ENCODE peak calls at places on chromosomes 16 and 17, in seven cellular contexts. One of them, this sample, is unnamed.

GRCh38 chr16:89574681-89575246 is 794 bp upstream of the CPNE7 start:
- DNase-seq in GM12864: no peak
- DNase-seq in cardiac fibroblast: peak; percentile 71
- DNase-seq in GM23338: peak; percentile 92
- DNase-seq in BJ: no peak
- DNase-seq in BE2C: peak; percentile 11
- DNase-seq in stomach: peak; percentile 77
- DNase-seq in this sample: peak; percentile 63

GRCh38 chr16:87053016-87053982 is 263.9 kb downstream of the C16orf95 start:
- DNase-seq in GM23338: peak; percentile 68
- DNase-seq in stomach: no peak
- DNase-seq in BE2C: no peak
- DNase-seq in BJ: no peak
- DNase-seq in cardiac fibroblast: no peak
- DNase-seq in GM12864: no peak
- DNase-seq in this sample: no peak

GRCh38 chr16:90028985-90029384 is 9.7 kb upstream of the DBNDD1 start:
- DNase-seq in BE2C: no peak
- DNase-seq in stomach: no peak
- DNase-seq in GM12864: no peak
- DNase-seq in GM23338: no peak
- DNase-seq in cardiac fibroblast: no peak
- DNase-seq in BJ: no peak
- DNase-seq in this sample: no peak

GRCh38 chr17:18004345-18004744 is 31.7 kb downstream of the DRC3 start:
- DNase-seq in GM12864: no peak
- DNase-seq in BE2C: no peak
- DNase-seq in cardiac fibroblast: no peak
- DNase-seq in BJ: no peak
- DNase-seq in stomach: no peak
- DNase-seq in GM23338: no peak
- DNase-seq in this sample: no peak

GRCh38 chr17:46977348-46977747 is 1.7 kb downstream of the RPRML start:
- DNase-seq in GM23338: peak; percentile 97
- DNase-seq in BE2C: peak; percentile 84
- DNase-seq in stomach: peak; percentile 39
- DNase-seq in BJ: no peak
- DNase-seq in GM12864: no peak
- DNase-seq in cardiac fibroblast: no peak
- DNase-seq in this sample: no peak

GRCh38 chr17:77325826-77326581 is 185.2 kb downstream of the SEC14L1 start:
- DNase-seq in cardiac fibroblast: peak; percentile 68
- DNase-seq in GM23338: no peak
- DNase-seq in GM12864: no peak
- DNase-seq in stomach: peak; percentile 25
- DNase-seq in BE2C: no peak
- DNase-seq in BJ: no peak
- DNase-seq in this sample: peak; percentile 29

GRCh38 chr17:48030531-48030930 is 7.1 kb downstream of the COPZ2 start:
- DNase-seq in BE2C: no peak
- DNase-seq in GM23338: no peak
- DNase-seq in stomach: no peak
- DNase-seq in cardiac fibroblast: peak; percentile 36
- DNase-seq in GM12864: no peak
- DNase-seq in BJ: no peak
- DNase-seq in this sample: peak; percentile 56

GRCh38 chr16:28596115-28596630 is 677 bp downstream of the SULT1A2 start:
- DNase-seq in BJ: no peak
- DNase-seq in cardiac fibroblast: no peak
- DNase-seq in GM12864: no peak
- DNase-seq in GM23338: no peak
- DNase-seq in stomach: no peak
- DNase-seq in BE2C: no peak
- DNase-seq in this sample: no peak

GRCh38 chr17:76005263-76006149 is 4.9 kb downstream of the CDK3 start:
- DNase-seq in BE2C: peak; percentile 88
- DNase-seq in GM23338: peak; percentile 95
- DNase-seq in cardiac fibroblast: peak; percentile 77
- DNase-seq in stomach: peak; percentile 86
- DNase-seq in GM12864: no peak
- DNase-seq in BJ: no peak
- DNase-seq in this sample: peak; percentile 55

GRCh38 chr17:12388206-12388605 is 277.5 kb upstream of the MYOCD start:
- DNase-seq in BJ: peak; percentile 52
- DNase-seq in stomach: no peak
- DNase-seq in GM23338: no peak
- DNase-seq in cardiac fibroblast: peak; percentile 57
- DNase-seq in BE2C: no peak
- DNase-seq in GM12864: no peak
- DNase-seq in this sample: peak; percentile 56

GRCh38 chr17:14201595-14201994 is 35.1 kb downstream of the CDRT15 start:
- DNase-seq in cardiac fibroblast: no peak
- DNase-seq in GM12864: no peak
- DNase-seq in BJ: no peak
- DNase-seq in stomach: no peak
- DNase-seq in GM23338: peak; percentile 24
- DNase-seq in BE2C: no peak
- DNase-seq in this sample: no peak

GRCh38 chr17:47819475-47819874 is 2.1 kb downstream of the OSBPL7 start:
- DNase-seq in stomach: no peak
- DNase-seq in GM23338: no peak
- DNase-seq in GM12864: no peak
- DNase-seq in BJ: no peak
- DNase-seq in cardiac fibroblast: no peak
- DNase-seq in BE2C: no peak
- DNase-seq in this sample: no peak

GRCh38 chr17:27569257-27569722 is 61.7 kb upstream of the LGALS9 start:
- DNase-seq in GM12864: no peak
- DNase-seq in BJ: no peak
- DNase-seq in BE2C: peak; percentile 53
- DNase-seq in cardiac fibroblast: peak; percentile 35
- DNase-seq in GM23338: peak; percentile 91
- DNase-seq in stomach: no peak
- DNase-seq in this sample: no peak

GRCh38 chr17:28993013-28993600 is 12.7 kb downstream of the SEZ6 start:
- DNase-seq in cardiac fibroblast: no peak
- DNase-seq in BJ: no peak
- DNase-seq in GM23338: no peak
- DNase-seq in GM12864: no peak
- DNase-seq in stomach: no peak
- DNase-seq in BE2C: no peak
- DNase-seq in this sample: no peak

GRCh38 chr16:50469744-50470301 is 78.4 kb upstream of the NKD1 start:
- DNase-seq in cardiac fibroblast: no peak
- DNase-seq in BJ: no peak
- DNase-seq in GM23338: peak; percentile 49
- DNase-seq in BE2C: no peak
- DNase-seq in GM12864: no peak
- DNase-seq in stomach: no peak
- DNase-seq in this sample: no peak

GRCh38 chr17:34542700-34543336 is 36.6 kb upstream of the TMEM132E start:
- DNase-seq in BE2C: peak; percentile 52
- DNase-seq in stomach: peak; percentile 27
- DNase-seq in cardiac fibroblast: peak; percentile 32
- DNase-seq in GM23338: peak; percentile 66
- DNase-seq in BJ: no peak
- DNase-seq in GM12864: peak; percentile 7
- DNase-seq in this sample: peak; percentile 8
- TF ChIP-seq CTCF in BE2C: peak; percentile 98
- TF ChIP-seq CTCF in stomach: peak; percentile 60
- TF ChIP-seq CTCF in cardiac fibroblast: peak; percentile 84
- TF ChIP-seq CTCF in GM23338: peak; percentile 99
- TF ChIP-seq CTCF in BJ: peak; percentile 82
- TF ChIP-seq CTCF in GM12864: peak; percentile 83
- TF ChIP-seq CTCF in this sample: peak; percentile 78

GRCh38 chr16:56933828-56934598 is 2.1 kb downstream of the HERPUD1 start:
- DNase-seq in BE2C: no peak
- DNase-seq in BJ: no peak
- DNase-seq in cardiac fibroblast: no peak
- DNase-seq in GM23338: no peak
- DNase-seq in GM12864: no peak
- DNase-seq in stomach: no peak
- DNase-seq in this sample: no peak

GRCh38 chr16:56933266-56933619 is 1.3 kb downstream of the HERPUD1 start:
- DNase-seq in stomach: no peak
- DNase-seq in GM12864: no peak
- DNase-seq in cardiac fibroblast: peak; percentile 44
- DNase-seq in BJ: no peak
- DNase-seq in BE2C: no peak
- DNase-seq in GM23338: peak; percentile 33
- DNase-seq in this sample: peak; percentile 63

GRCh38 chr16:56936491-56936890 is 4.5 kb downstream of the HERPUD1 start:
- DNase-seq in BE2C: no peak
- DNase-seq in GM23338: no peak
- DNase-seq in GM12864: no peak
- DNase-seq in stomach: no peak
- DNase-seq in cardiac fibroblast: no peak
- DNase-seq in BJ: no peak
- DNase-seq in this sample: peak; percentile 67

GRCh38 chr16:56936950-56937349 is 5.0 kb downstream of the HERPUD1 start:
- DNase-seq in GM23338: no peak
- DNase-seq in stomach: no peak
- DNase-seq in GM12864: no peak
- DNase-seq in cardiac fibroblast: no peak
- DNase-seq in BE2C: no peak
- DNase-seq in BJ: no peak
- DNase-seq in this sample: no peak

GRCh38 chr16:56935201-56935600 is 3.3 kb downstream of the HERPUD1 start:
- DNase-seq in stomach: no peak
- DNase-seq in GM12864: no peak
- DNase-seq in GM23338: no peak
- DNase-seq in BE2C: no peak
- DNase-seq in BJ: no peak
- DNase-seq in cardiac fibroblast: no peak
- DNase-seq in this sample: no peak
- H3K4me3 ChIP-seq in stomach: peak overlapping the region; percentile 98
- H3K4me3 ChIP-seq in GM12864: peak overlapping the region; percentile 92
- H3K4me3 ChIP-seq in GM23338: no peak overlapping the region
- H3K4me3 ChIP-seq in BE2C: peak overlapping the region; percentile 93
- H3K4me3 ChIP-seq in BJ: peak overlapping the region; percentile 100
- H3K4me3 ChIP-seq in cardiac fibroblast: peak overlapping the region; percentile 96
- H3K4me3 ChIP-seq in this sample: peak overlapping the region; percentile 98

DNA sequence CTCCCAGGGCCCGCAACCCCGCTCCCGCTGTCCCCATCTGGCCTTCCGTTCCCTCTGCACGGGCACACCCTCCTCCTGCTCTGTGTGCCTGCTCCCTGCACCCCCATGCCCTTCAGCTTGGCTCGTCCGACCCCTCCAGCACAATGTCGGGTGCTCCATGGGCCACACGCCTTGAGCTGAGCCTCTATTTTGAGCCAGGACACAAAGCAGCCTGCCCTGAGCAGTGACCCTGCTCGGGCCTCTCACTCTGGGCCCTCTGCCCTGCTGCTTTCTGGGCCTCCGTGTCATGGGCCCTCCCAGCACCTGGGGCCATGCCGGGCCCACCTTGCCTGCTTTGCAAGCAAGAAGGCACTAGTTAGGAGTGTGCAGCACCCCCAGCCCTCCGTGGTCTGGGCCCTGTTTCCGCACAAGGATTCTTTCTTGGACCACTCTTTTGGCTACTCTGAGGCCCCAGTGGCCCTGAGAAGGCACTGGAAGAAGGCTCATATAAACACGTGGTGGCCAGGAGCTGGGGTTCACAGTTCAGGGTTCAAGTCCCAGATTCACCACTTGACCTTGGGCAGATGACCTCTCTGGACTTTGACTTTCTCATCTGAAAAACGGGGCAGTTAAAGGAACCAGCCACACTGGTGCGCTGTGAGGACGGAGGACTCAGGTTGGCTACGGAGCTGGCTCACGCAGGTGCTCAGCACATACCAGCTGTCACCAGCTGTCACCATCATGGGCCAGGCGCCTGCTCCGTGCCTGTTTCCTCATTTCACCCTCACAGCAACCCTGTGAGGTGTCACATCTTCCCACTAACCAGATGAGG is 166.1 kb upstream of the GSE1 start:
- DNase-seq in GM12864: peak; percentile 21
- DNase-seq in stomach: peak; percentile 54
- DNase-seq in cardiac fibroblast: no peak
- DNase-seq in GM23338: no peak
- DNase-seq in BE2C: no peak
- DNase-seq in BJ: no peak
- DNase-seq in this sample: no peak
- TF ChIP-seq CTCF in GM12864: no peak
- TF ChIP-seq CTCF in stomach: no peak
- TF ChIP-seq CTCF in cardiac fibroblast: no peak
- TF ChIP-seq CTCF in GM23338: no peak
- TF ChIP-seq CTCF in BE2C: no peak
- TF ChIP-seq CTCF in BJ: no peak
- TF ChIP-seq CTCF in this sample: no peak

DNA sequence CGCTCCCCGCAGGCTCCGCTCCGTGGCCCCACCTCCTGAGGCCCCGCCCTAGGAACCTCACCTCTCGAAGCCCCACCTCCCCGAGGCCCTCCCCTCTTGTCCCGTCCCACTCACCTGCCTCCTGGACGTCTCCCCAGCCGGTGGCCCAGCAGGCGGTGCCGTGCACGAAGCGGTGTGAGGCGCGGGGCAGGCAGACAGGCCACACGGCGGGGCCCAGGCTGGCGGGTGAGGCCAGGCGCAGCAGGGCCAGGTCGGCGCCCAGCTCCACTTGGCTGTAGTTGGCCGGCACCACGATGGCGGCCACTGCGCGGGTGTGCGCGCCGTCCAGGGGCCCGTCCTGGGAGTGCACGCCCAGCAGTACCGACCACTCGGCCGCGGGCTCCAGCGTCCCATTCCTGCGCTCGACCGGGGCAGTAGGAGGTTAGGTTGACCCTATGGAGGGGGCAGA is 1.6 kb downstream of the PRSS36 start:
- DNase-seq in cardiac fibroblast: no peak
- DNase-seq in BJ: no peak
- DNase-seq in GM12864: no peak
- DNase-seq in stomach: peak; percentile 87
- DNase-seq in GM23338: peak; percentile 78
- DNase-seq in BE2C: no peak
- DNase-seq in this sample: no peak
- H3K4me3 ChIP-seq in cardiac fibroblast: no peak overlapping the region
- H3K4me3 ChIP-seq in BJ: no peak overlapping the region
- H3K4me3 ChIP-seq in GM12864: no peak overlapping the region
- H3K4me3 ChIP-seq in stomach: peak overlapping the region; percentile 28
- H3K4me3 ChIP-seq in GM23338: peak overlapping the region; percentile 70
- H3K4me3 ChIP-seq in BE2C: no peak overlapping the region
- H3K4me3 ChIP-seq in this sample: no peak overlapping the region

DNA sequence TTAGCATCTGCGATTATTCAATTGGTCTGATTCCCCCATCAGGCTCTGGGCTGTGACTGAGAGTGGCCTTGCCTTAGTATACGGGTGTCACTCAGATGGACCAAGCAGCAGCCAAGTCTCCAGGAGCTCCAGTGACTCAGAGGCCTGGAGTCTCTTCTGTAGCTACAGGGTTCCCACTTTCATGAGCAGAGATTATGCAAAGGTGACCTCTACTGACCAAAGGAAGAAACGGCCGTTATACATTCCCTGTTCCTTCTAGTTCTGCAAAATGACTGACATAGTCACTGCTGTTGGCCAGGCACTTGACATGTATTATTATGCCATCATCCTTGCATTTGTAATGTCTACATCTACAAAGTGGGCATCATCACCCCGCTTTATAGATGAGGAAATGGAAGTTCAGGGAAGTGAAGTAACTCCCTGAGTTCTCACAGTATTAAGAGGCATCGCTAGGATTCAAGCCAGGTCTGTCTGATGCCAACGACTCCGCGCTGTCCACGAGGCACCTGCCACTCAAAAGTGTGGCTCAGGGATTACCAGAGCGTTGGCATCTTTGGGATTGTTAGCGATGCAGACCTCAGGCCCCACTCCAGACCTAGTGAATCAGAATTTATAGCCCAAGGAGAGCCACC is 23.3 kb downstream of the SLC38A7 start:
- DNase-seq in stomach: peak; percentile 41
- DNase-seq in BJ: peak; percentile 46
- DNase-seq in GM23338: peak; percentile 87
- DNase-seq in cardiac fibroblast: peak; percentile 93
- DNase-seq in GM12864: no peak
- DNase-seq in BE2C: peak; percentile 72
- DNase-seq in this sample: peak; percentile 87
- TF ChIP-seq CTCF in stomach: peak; percentile 37
- TF ChIP-seq CTCF in BJ: peak; percentile 70
- TF ChIP-seq CTCF in GM23338: peak; percentile 72
- TF ChIP-seq CTCF in cardiac fibroblast: peak; percentile 69
- TF ChIP-seq CTCF in GM12864: peak; percentile 69
- TF ChIP-seq CTCF in BE2C: peak; percentile 91
- TF ChIP-seq CTCF in this sample: peak; percentile 88